ENCODE peak calls at places on chromosome 5, in nine cellular contexts. E is RWPE1; P is IMR-90; F is OCI-LY7; D is GM12865; H is epithelial cell of esophagus; B is heart left ventricle; M is CD8-positive, alpha-beta T cell; X is HFFc6. R is an unnamed sample.
A peak's percentile ranks its signal among the peaks of the same experiment; 100 is the strongest.

GRCh38 chr5:1594336-1595106 is 70.8 kb upstream of the LPCAT1 start:
- DNase-seq in E (peak; percentile 52), P (no peak), F (no peak), D (peak; percentile 97), H (peak; percentile 21), B (peak; percentile 85), M (peak; percentile 91), X (peak; percentile 21), R (peak; percentile 37)

GRCh38 chr5:94983861-94984535 is 300.9 kb downstream of the MCTP1 start:
- DNase-seq in E (peak; percentile 60), P (peak; percentile 58), F (no peak), D (no peak), H (peak; percentile 56), B (no peak), M (no peak), X (peak; percentile 51), R (no peak)

GRCh38 chr5:172418847-172419810 is 35.2 kb downstream of the SH3PXD2B start:
- DNase-seq in E (peak; percentile 86), P (no peak), F (no peak), D (no peak), H (peak; percentile 96), B (peak; percentile 63), M (no peak), X (no peak), R (no peak)

GRCh38 chr5:43037929-43038510 is 2.1 kb downstream of the ANXA2R start:
- DNase-seq in E (no peak), P (peak; percentile 92), F (peak; percentile 43), D (peak; percentile 63), H (peak; percentile 65), B (no peak), M (peak; percentile 64), X (no peak), R (peak; percentile 73)

GRCh38 chr5:146447734-146448380 is 724 bp downstream of the TCERG1 start:
- DNase-seq in E (peak; percentile 33), P (peak; percentile 55), F (peak; percentile 71), D (peak; percentile 70), H (peak; percentile 76), B (no peak), M (no peak), X (peak; percentile 23), R (no peak)

GRCh38 chr5:41252036-41252435 is 38.7 kb upstream of the C6 start:
- DNase-seq in E (no peak), P (peak; percentile 66), F (no peak), D (no peak), H (no peak), B (no peak), M (no peak), X (no peak), R (no peak)

GRCh38 chr5:173240091-173241050 is 5.4 kb upstream of the NKX2-5 start:
- DNase-seq in E (no peak), P (no peak), F (no peak), D (no peak), H (no peak), B (peak; percentile 56), M (no peak), X (no peak), R (no peak)

GRCh38 chr5:158084292-158084691 is 225.3 kb upstream of the CLINT1 start:
- DNase-seq in E (peak; percentile 34), P (no peak), F (no peak), D (no peak), H (peak; percentile 25), B (no peak), M (no peak), X (no peak), R (no peak)

GRCh38 chr5:153713913-153714312 is 223.4 kb downstream of the GRIA1 start:
- DNase-seq in E (no peak), P (no peak), F (no peak), D (no peak), H (no peak), B (no peak), M (no peak), X (no peak), R (no peak)

GRCh38 chr5:80309871-80310665 is 9.7 kb upstream of the SPZ1 start:
- DNase-seq in E (no peak), P (no peak), F (no peak), D (no peak), H (no peak), B (no peak), M (no peak), X (no peak), R (no peak)

GRCh38 chr5:36878421-36879088 is 2.0 kb downstream of the NIPBL start:
- DNase-seq in E (peak; percentile 46), P (peak; percentile 57), F (no peak), D (no peak), H (peak; percentile 57), B (no peak), M (no peak), X (peak; percentile 35), R (no peak)

DNA sequence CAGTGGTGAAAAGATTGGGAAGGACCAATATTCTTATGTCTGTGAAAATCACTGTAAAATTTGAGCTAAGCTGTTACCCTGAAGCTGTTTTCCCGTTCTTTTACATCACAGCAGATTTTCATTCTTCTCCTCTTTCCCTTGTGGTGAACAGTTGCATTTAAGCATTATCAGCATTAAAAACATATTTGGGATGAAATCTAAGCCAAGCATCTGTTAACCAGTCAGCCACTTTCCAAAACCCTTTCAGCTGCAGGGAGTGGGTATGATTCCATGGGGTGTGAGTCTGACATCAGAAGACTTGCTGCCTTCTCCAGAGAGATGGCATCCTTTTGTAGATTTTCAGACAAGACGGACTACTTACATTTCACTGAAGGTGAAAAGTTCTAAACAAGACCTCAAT is 97.2 kb downstream of the TRIO start:
- DNase-seq in E (no peak), P (peak; percentile 59), F (no peak), D (no peak), H (no peak), B (no peak), M (no peak), X (peak; percentile 26), R (no peak)
- TF ChIP-seq CTCF in E (no peak), P (no peak), F (no peak), D (no peak), H (no peak), B (no peak), M (no peak), X (peak; percentile 24), R (no peak)

DNA sequence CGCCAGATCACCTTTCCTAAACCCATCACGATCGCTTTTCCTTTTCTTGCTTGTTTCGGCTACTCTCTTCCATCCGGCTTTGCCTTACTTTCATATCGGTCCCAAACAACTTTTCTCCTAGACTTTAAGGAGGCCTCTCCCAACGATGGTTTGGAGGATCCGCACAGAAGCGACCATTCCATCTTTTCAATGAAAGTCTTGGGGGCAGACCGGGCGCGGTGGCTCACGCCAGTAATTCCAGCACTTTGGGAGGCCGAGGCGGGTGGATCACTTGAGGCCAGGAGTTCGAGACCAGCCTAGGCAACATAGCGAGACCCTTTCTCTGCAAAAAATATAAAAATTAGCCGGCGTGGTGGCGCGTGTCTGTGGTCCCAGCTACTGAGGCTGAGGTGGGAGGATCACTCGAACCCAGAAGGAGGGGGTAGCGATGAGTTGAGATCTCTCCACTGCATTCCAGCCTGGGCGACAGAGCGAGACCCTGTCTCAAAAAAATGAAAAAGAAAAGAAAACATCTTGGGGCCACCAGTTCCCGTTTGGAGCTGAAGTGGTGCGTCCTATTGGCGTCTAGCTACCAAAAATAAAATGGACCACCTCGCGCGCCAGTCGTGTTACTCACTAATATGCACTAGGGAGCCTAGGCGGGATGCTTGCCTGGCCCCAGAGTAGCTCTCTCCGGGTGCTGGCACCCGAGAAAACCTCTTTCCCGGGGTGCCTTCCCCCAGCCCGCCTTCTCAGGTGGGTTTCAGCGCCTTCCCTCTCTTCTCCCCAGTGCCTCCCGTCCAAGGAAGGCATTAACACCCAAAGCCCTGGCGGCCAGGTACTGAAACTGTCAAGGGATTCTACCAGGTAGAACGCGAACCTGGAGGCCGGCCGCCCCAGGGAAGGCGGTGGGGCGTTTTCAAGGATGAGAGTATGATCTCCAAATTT is 800 bp upstream of the AP3B1 start:
- DNase-seq in E (peak; percentile 62), P (no peak), F (peak; percentile 54), D (peak; percentile 47), H (peak; percentile 72), B (peak; percentile 33), M (peak; percentile 70), X (no peak), R (peak; percentile 31)
- TF ChIP-seq CTCF in E (peak; percentile 62), P (peak; percentile 3), F (peak; percentile 69), D (peak; percentile 39), H (peak; percentile 79), B (no peak), M (peak; percentile 40), X (peak; percentile 50), R (peak; percentile 33)

DNA sequence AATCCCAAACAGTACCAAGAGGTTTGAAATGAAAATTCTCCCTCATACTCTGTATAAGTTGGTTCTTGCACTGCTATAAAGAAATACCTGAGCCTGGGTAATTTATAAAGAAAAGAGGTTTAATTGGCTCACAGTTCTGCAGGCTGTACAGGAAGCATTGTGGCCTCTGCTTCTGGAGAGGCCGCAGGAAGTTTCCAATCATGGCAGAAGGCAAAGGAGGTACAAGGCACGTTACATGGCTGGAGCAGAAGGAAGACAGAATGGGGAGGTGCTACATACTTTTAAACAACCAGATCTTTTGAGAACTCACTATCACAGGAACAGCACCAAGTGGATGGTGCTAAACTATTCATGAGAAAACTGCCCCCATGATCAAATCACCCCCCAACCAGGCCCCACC is 25.6 kb upstream of the ERBIN start:
- DNase-seq in E (no peak), P (no peak), F (no peak), D (no peak), H (no peak), B (no peak), M (no peak), X (no peak), R (no peak)
- TF ChIP-seq CTCF in E (no peak), P (no peak), F (no peak), D (no peak), H (no peak), B (no peak), M (no peak), X (no peak), R (no peak)

GRCh38 chr5:113195726-113196125 is 219.1 kb downstream of the DCP2 start:
- DNase-seq in E (no peak), P (no peak), F (no peak), D (no peak), H (no peak), B (no peak), M (no peak), X (no peak), R (no peak)

GRCh38 chr5:113195197-113195715 is 218.7 kb downstream of the DCP2 start:
- DNase-seq in E (no peak), P (no peak), F (no peak), D (no peak), H (no peak), B (no peak), M (no peak), X (no peak), R (no peak)

GRCh38 chr5:113193311-113193978 is 216.8 kb downstream of the DCP2 start:
- DNase-seq in E (no peak), P (no peak), F (no peak), D (no peak), H (no peak), B (no peak), M (no peak), X (no peak), R (no peak)

GRCh38 chr5:113192541-113192940 is 215.9 kb downstream of the DCP2 start:
- DNase-seq in E (no peak), P (no peak), F (no peak), D (no peak), H (no peak), B (no peak), M (no peak), X (no peak), R (no peak)

DNA sequence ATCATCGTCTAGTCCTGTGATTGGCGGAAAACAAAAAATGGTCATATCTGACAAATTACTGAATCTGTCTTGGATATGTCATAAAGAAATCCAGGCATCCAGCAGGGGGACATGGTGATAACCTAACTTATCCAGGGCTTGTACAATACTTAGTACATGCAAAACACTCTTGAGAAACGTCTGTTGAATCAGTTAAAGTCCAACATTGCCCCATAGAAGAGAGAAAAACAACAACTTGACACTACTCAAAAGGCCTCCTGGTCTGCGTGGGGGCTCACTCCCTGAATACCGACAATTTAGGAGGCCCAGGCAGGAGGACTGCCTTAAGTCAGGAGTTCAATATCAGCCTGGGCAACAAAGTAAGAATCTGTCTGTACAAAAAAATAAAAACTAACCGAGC is 217.5 kb downstream of the DCP2 start:
- DNase-seq in E (no peak), P (no peak), F (no peak), D (no peak), H (no peak), B (no peak), M (no peak), X (no peak), R (no peak)
- TF ChIP-seq CTCF in E (no peak), P (no peak), F (no peak), D (no peak), H (no peak), B (no peak), M (no peak), X (no peak), R (no peak)